ENCODE peak calls at places on chromosomes 7 and 10, in eight cellular contexts. C is right lobe of liver, K is IMR-90, M is ovary, G is body of pancreas, W is stomach, T is tibial nerve, F is spleen. V is an unnamed sample.

GRCh38 chr7:149773446-149774236 is at the start of gene ZNF467:
- DNase-seq in W (peak), C (peak), G (peak), T (peak), K (no peak), F (peak), M (peak), V (peak)

GRCh38 chr10:51748959-51749358 is 49.6 kb upstream of the CSTF2T start:
- DNase-seq in K (peak), M (no peak), W (no peak), C (no peak), T (no peak), G (no peak), F (no peak), V (no peak)

GRCh38 chr10:76779163-76779820 is 858.3 kb downstream of the KCNMA1 start:
- DNase-seq in K (peak), C (no peak), M (no peak), W (no peak), G (no peak), T (no peak), F (no peak), V (no peak)

GRCh38 chr10:113854757-113855626 is 531 bp downstream of the NHLRC2 start:
- DNase-seq in G (peak), W (peak), M (peak), F (peak), K (peak), C (peak), T (peak), V (peak)

GRCh38 chr7:105800442-105800841 is 76.0 kb downstream of the ATXN7L1 start:
- DNase-seq in M (no peak), T (no peak), K (peak), W (no peak), G (no peak), F (no peak), C (no peak), V (no peak)

GRCh38 chr10:62528441-62528840 is 154.3 kb downstream of the ZNF365 start:
- DNase-seq in T (no peak), F (no peak), W (no peak), G (no peak), K (no peak), M (no peak), C (no peak), V (no peak)

GRCh38 chr7:150513758-150514157 is 914 bp upstream of the GIMAP7 start:
- DNase-seq in G (no peak), T (no peak), M (no peak), W (no peak), C (no peak), F (peak), K (no peak), V (no peak)

GRCh38 chr7:35257251-35258124 is 3.6 kb upstream of the TBX20 start:
- DNase-seq in W (no peak), M (no peak), F (no peak), G (no peak), K (no peak), C (no peak), T (no peak), V (peak)

GRCh38 chr10:17454181-17454800 is at the start of gene ST8SIA6:
- DNase-seq in M (peak), W (peak), K (peak), T (no peak), F (peak), C (peak), G (peak), V (peak)

GRCh38 chr10:80163741-80164341 is 31.3 kb downstream of the PLAC9 start:
- DNase-seq in G (no peak), W (peak), K (peak), F (no peak), T (no peak), C (no peak), M (no peak), V (no peak)
- H3K27ac ChIP-seq in G (no peak), W (peak), K (peak), F (no peak), T (peak), C (no peak), M (no peak), V (peak)

GRCh38 chr10:42975005-42975493 is 101.8 kb upstream of the RET start:
- DNase-seq in M (peak), K (no peak), T (no peak), F (peak), W (peak), G (peak), C (no peak), V (peak)

GRCh38 chr10:42974693-42975002 is 102.2 kb upstream of the RET start:
- DNase-seq in T (no peak), M (peak), C (no peak), G (peak), W (no peak), F (peak), K (no peak), V (peak)

GRCh38 chr10:42975558-42976352 is 101.1 kb upstream of the RET start:
- DNase-seq in F (peak), K (no peak), G (peak), W (peak), M (no peak), C (no peak), T (peak), V (peak)

GRCh38 chr10:42977032-42977416 is 99.8 kb upstream of the RET start:
- DNase-seq in T (peak), W (peak), K (no peak), G (peak), C (no peak), F (peak), M (no peak), V (peak)

DNA sequence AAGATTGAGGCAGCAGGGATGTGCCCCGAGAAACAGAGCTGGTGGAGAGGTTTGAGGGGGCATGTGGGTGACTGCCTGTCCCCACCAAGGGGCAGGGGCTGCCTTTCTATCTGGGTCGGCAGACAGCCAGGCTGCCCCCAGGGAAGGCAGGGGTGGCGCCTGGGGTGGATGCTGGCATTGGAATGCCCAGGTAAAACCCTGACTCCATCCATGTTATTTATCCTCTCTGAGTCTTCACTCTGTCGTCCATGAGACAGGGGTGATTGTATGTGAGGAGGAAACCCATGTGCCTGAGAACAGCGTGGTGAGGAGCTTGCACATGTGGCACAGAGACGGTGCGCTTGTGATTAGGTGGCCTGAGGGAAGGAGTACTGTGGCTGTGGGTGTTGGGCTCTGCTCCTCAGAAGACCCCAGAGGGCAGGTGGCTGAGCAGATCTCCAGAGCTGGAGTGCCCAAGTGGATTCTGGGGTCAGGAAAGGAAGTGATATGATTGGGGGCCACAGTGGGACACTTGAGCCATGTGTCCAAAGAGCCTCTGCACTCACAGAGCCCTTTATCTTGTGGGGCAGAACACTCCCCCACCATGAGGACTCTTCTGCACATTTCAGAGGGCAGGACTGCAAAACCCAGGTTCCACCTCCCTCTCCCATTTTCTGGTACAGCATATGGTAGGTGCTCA is 100.4 kb upstream of the RET start:
- DNase-seq in C (no peak), G (peak), M (no peak), F (peak), W (peak), K (no peak), T (peak), V (peak)
- TF ChIP-seq POLR2A in C (no peak), G (no peak), M (no peak), F (no peak), W (no peak), K (no peak), T (no peak), V (no peak)

GRCh38 chr10:95407546-95407945 is 116.7 kb upstream of the PDLIM1 start:
- DNase-seq in M (no peak), G (no peak), C (no peak), T (no peak), K (no peak), W (no peak), F (no peak), V (no peak)

GRCh38 chr10:95408931-95409873 is 118.4 kb upstream of the PDLIM1 start:
- DNase-seq in W (no peak), C (no peak), K (no peak), T (no peak), M (no peak), F (no peak), G (no peak), V (no peak)

GRCh38 chr10:95406651-95407280 is 116.0 kb upstream of the PDLIM1 start:
- DNase-seq in W (peak), C (peak), K (no peak), F (no peak), M (no peak), G (peak), T (no peak), V (peak)

GRCh38 chr10:95405655-95406054 is 114.9 kb upstream of the PDLIM1 start:
- DNase-seq in F (no peak), W (no peak), C (no peak), K (no peak), T (no peak), G (no peak), M (no peak), V (no peak)

DNA sequence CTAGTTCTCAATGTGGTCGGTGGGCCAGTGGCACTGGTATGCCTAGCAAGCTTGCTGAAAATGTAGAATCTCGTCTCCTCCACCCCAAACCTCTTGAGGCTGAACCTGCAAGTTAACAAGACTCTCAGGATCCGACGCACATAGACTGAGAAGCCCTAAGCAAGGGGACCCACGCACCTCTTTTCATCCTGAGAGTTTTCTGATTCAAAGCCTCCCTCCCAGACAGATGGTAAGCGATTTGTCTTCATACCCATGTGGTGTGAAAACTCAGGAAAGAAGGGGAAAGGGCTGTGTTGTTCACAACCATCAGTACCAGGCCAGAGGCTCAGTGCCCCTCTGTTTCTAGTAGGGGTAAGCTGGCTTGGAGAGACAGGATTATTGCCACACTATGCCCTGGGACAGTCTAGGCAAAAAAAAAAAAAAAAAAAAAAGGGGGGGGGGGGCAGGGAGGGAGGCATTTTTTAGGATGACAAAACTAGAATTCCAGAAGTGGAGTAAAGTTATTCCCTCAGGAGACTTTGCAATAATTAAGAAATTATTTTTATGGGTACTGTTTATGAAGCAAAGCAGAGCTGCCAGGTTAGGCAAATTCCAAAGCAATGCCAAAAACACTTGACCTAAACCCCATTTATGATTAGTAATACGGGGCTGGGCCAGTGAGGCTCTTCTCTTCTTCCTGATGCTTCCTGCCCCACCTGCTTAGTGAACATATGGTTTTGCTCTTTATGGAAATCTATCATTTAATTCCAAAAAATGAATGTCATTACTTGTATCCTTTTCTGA is 117.5 kb upstream of the PDLIM1 start:
- DNase-seq in K (no peak), W (no peak), C (no peak), G (no peak), M (no peak), F (no peak), T (no peak), V (no peak)
- H3K27ac ChIP-seq in K (no peak), W (peak), C (no peak), G (peak), M (no peak), F (no peak), T (peak), V (peak)

GRCh38 chr10:29734640-29734979 is 99.8 kb upstream of the SVIL start:
- DNase-seq in K (no peak), T (no peak), M (no peak), C (no peak), G (no peak), W (no peak), F (no peak), V (no peak)

GRCh38 chr10:29734980-29735627 is 100.3 kb upstream of the SVIL start:
- DNase-seq in C (peak), W (peak), K (no peak), T (peak), M (peak), G (peak), F (peak), V (peak)

GRCh38 chr10:29737209-29737565 is 102.4 kb upstream of the SVIL start:
- DNase-seq in G (no peak), K (no peak), W (no peak), F (no peak), C (no peak), T (no peak), M (no peak), V (no peak)

GRCh38 chr10:29736325-29737208 is 101.8 kb upstream of the SVIL start:
- DNase-seq in C (peak), M (peak), T (peak), W (peak), F (peak), K (peak), G (peak), V (peak)

GRCh38 chr10:29735628-29736324 is 101.0 kb upstream of the SVIL start:
- DNase-seq in F (peak), T (peak), G (peak), W (peak), K (peak), M (peak), C (peak), V (peak)
- TF ChIP-seq POLR2A in F (no peak), T (no peak), G (peak), W (no peak), K (no peak), M (peak), C (peak), V (no peak)

GRCh38 chr7:130897515-130898419 is 163.8 kb upstream of the KLF14 start:
- DNase-seq in F (no peak), W (no peak), T (no peak), K (no peak), C (no peak), M (peak), G (no peak), V (peak)
- H3K27ac ChIP-seq in F (peak), W (peak), T (peak), K (peak), C (peak), M (peak), G (peak), V (peak)

GRCh38 chr10:55628260-55628701 is 732.8 kb downstream of the ZWINT start:
- DNase-seq in K (no peak), W (peak), T (no peak), M (no peak), C (peak), G (no peak), F (no peak), V (peak)
- TF ChIP-seq POLR2A in K (no peak), W (no peak), T (no peak), M (no peak), C (no peak), G (no peak), F (no peak), V (no peak)